ENCODE peak calls at places on chromosomes 13 and 19, in nine cellular contexts. X is cardiac fibroblast; B is upper lobe of left lung; T is neuronal stem cell; F is choroid plexus epithelial cell; R is activated CD4-positive, alpha-beta memory T cell treated with anti-CD3 and anti-CD28 coated beads for 36 hours; W is NCI-H1930; N is activated naive CD4-positive, alpha-beta T cell treated with Interleukin-2 at 50 U/mL for 16 hours; S is substantia nigra. U is an unnamed sample.

GRCh38 chr13:28684257-28684656 is 25.3 kb downstream of the POMP start:
- DNase-seq in X (no peak), B (peak), S (no peak), T (peak), F (peak), W (no peak), R (no peak), N (no peak), U (no peak)

GRCh38 chr19:52662631-52663030 is 24.5 kb upstream of the ZNF83 start:
- DNase-seq in B (no peak), F (no peak), N (no peak), R (no peak), S (no peak), X (no peak), T (no peak), W (no peak), U (no peak)

GRCh38 chr19:13071444-13072205 is 31.0 kb downstream of the LYL1 start:
- DNase-seq in W (no peak), X (no peak), F (no peak), N (no peak), T (no peak), S (no peak), R (no peak), B (no peak), U (no peak)

GRCh38 chr13:23427342-23428182 is 5.9 kb downstream of the SACS start:
- DNase-seq in R (no peak), F (peak), W (no peak), X (peak), S (no peak), B (no peak), N (no peak), T (no peak), U (no peak)

GRCh38 chr19:4472174-4472974 is at the start of gene HDGFL2:
- DNase-seq in W (no peak), N (no peak), T (no peak), R (no peak), X (no peak), F (no peak), B (peak), S (no peak), U (no peak)

GRCh38 chr19:32453736-32454135 is 48.2 kb downstream of the DPY19L3 start:
- DNase-seq in X (peak), R (no peak), S (no peak), N (no peak), T (no peak), F (peak), B (no peak), W (no peak), U (no peak)

GRCh38 chr19:47723573-47723923 is 10.3 kb downstream of the EHD2 start:
- DNase-seq in F (peak), T (no peak), W (no peak), X (peak), B (no peak), N (no peak), R (peak), S (no peak), U (no peak)

GRCh38 chr19:1076951-1077350 is 10.0 kb downstream of the ARHGAP45 start:
- DNase-seq in R (peak), B (peak), S (peak), N (peak), W (no peak), X (no peak), T (no peak), F (no peak), U (no peak)

GRCh38 chr13:20487927-20488326 is 37.7 kb downstream of the CRYL1 start:
- DNase-seq in W (no peak), N (no peak), F (no peak), T (no peak), X (no peak), R (no peak), B (no peak), S (no peak), U (no peak)

GRCh38 chr13:112710855-112711527 is 21.2 kb downstream of the ATP11A start:
- DNase-seq in N (no peak), B (no peak), W (no peak), T (no peak), F (no peak), S (no peak), X (no peak), R (no peak), U (no peak)

GRCh38 chr19:37874784-37875183 is 31.6 kb downstream of the WDR87 start:
- DNase-seq in S (no peak), R (no peak), W (no peak), F (peak), B (no peak), X (no peak), N (no peak), T (no peak), U (no peak)

GRCh38 chr19:56092685-56093631 is 28.1 kb downstream of the ZNF787 start:
- DNase-seq in R (no peak), N (no peak), W (no peak), X (no peak), B (peak), T (no peak), F (no peak), S (no peak), U (no peak)

GRCh38 chr19:31348416-31349159 is 648 bp downstream of the TSHZ3 start:
- DNase-seq in N (no peak), F (peak), X (peak), R (no peak), S (no peak), T (no peak), W (no peak), B (no peak), U (no peak)

GRCh38 chr19:51628153-51628939 is 1.9 kb downstream of the SIGLEC5 start:
- DNase-seq in N (no peak), S (no peak), X (no peak), T (no peak), F (no peak), B (no peak), R (no peak), W (no peak), U (no peak)

GRCh38 chr13:113856716-113857065 is 7.2 kb downstream of the GAS6 start:
- DNase-seq in R (no peak), W (no peak), F (peak), X (peak), B (peak), T (no peak), N (no peak), S (no peak), U (no peak)

GRCh38 chr19:37914908-37915307 is 7.9 kb downstream of the SIPA1L3 start:
- DNase-seq in R (peak), W (no peak), B (no peak), T (no peak), F (no peak), S (no peak), X (no peak), N (no peak), U (no peak)

GRCh38 chr19:38194061-38194701 is 29.8 kb downstream of the DPF1 start:
- DNase-seq in R (no peak), X (no peak), B (no peak), W (no peak), N (no peak), S (no peak), F (no peak), T (no peak), U (no peak)

GRCh38 chr13:44429311-44429710 is 55.7 kb downstream of the SERP2 start:
- DNase-seq in W (no peak), S (no peak), F (no peak), R (no peak), B (no peak), X (no peak), N (no peak), T (no peak), U (no peak)

GRCh38 chr13:109331898-109332297 is 454.5 kb downstream of the IRS2 start:
- DNase-seq in N (no peak), X (peak), S (no peak), F (peak), W (peak), R (no peak), B (no peak), T (no peak), U (no peak)

U was measured in omental fat pad.